ENCODE peak calls at places on chromosome 2, in eight cellular contexts. L is A673, S is bronchial epithelial cell, J is retinal pigment epithelial cell, C is neural progenitor cell, T is lung, H is breast epithelium, U is NB4. Z is an unnamed sample.

GRCh38 chr2:158993030-158993429 is 24.6 kb downstream of the TANC1 start:
- DNase-seq in U (no peak), H (no peak), J (no peak), T (no peak), C (no peak), S (no peak), L (no peak), Z (no peak)

GRCh38 chr2:188902906-188903305 is 71.3 kb upstream of the COL3A1 start:
- DNase-seq in H (no peak), J (no peak), C (no peak), L (peak), S (peak), U (no peak), T (no peak), Z (no peak)

GRCh38 chr2:188443207-188443606 is 151.5 kb downstream of the GULP1 start:
- DNase-seq in S (no peak), C (no peak), T (no peak), H (no peak), L (no peak), U (no peak), J (no peak), Z (no peak)

GRCh38 chr2:45460825-45461224 is 150.2 kb downstream of the SRBD1 start:
- DNase-seq in U (no peak), H (no peak), T (no peak), J (no peak), S (no peak), C (no peak), L (no peak), Z (no peak)

GRCh38 chr2:235689427-235689853 is 195.6 kb downstream of the AGAP1 start:
- DNase-seq in C (no peak), S (peak), L (no peak), J (no peak), H (no peak), T (no peak), U (no peak), Z (no peak)

GRCh38 chr2:88181511-88181910 is 11.4 kb downstream of the THNSL2 start:
- DNase-seq in C (no peak), H (no peak), J (no peak), L (peak), S (peak), T (no peak), U (no peak), Z (no peak)

GRCh38 chr2:152054593-152054992 is 44.3 kb downstream of the CACNB4 start:
- DNase-seq in H (no peak), S (peak), C (no peak), J (no peak), U (peak), L (peak), T (no peak), Z (no peak)

GRCh38 chr2:232265329-232265728 is 113.2 kb upstream of the ALPP start:
- DNase-seq in H (no peak), L (no peak), J (no peak), S (no peak), U (no peak), T (no peak), C (no peak), Z (no peak)

GRCh38 chr2:148020036-148020357 is 540 bp downstream of the ORC4 start:
- DNase-seq in H (no peak), C (no peak), U (peak), S (no peak), L (peak), J (no peak), T (peak), Z (no peak)

GRCh38 chr2:72153026-72153791 is 5.5 kb upstream of the CYP26B1 start:
- DNase-seq in J (no peak), S (no peak), L (no peak), T (peak), H (peak), U (no peak), C (no peak), Z (no peak)

GRCh38 chr2:43312751-43313641 is 86.6 kb upstream of the ZFP36L2 start:
- DNase-seq in H (no peak), J (no peak), L (no peak), C (no peak), S (peak), U (no peak), T (no peak), Z (no peak)

GRCh38 chr2:241051578-241052487 is 50.3 kb downstream of the MTERF4 start:
- DNase-seq in L (no peak), S (no peak), U (no peak), T (peak), C (no peak), J (no peak), H (peak), Z (no peak)

GRCh38 chr2:170710609-170710979 is 4.5 kb upstream of the SP5 start:
- DNase-seq in T (no peak), U (no peak), S (no peak), J (no peak), L (no peak), C (no peak), H (no peak), Z (no peak)

GRCh38 chr2:128381001-128381938 is 62.6 kb upstream of the HS6ST1 start:
- DNase-seq in L (no peak), S (no peak), T (no peak), U (no peak), J (no peak), C (peak), H (no peak), Z (no peak)

GRCh38 chr2:170774074-170774473 is 3.9 kb downstream of the ERICH2 start:
- DNase-seq in H (no peak), L (no peak), U (no peak), J (no peak), C (no peak), S (no peak), T (no peak), Z (no peak)

GRCh38 chr2:239396881-239397681 is 3.7 kb downstream of the HDAC4 start:
- DNase-seq in U (peak), C (no peak), S (peak), J (no peak), H (no peak), L (no peak), T (peak), Z (peak)

GRCh38 chr2:57434952-57435351 is 611.7 kb upstream of the VRK2 start:
- DNase-seq in C (no peak), U (no peak), T (no peak), S (no peak), H (no peak), J (no peak), L (no peak), Z (no peak)

GRCh38 chr2:239022437-239023260 is 174.8 kb downstream of the TWIST2 start:
- DNase-seq in T (no peak), S (no peak), J (no peak), L (no peak), C (no peak), H (no peak), U (no peak), Z (no peak)

GRCh38 chr2:102186676-102187190 is at the start of gene IL1RL2:
- DNase-seq in U (no peak), J (no peak), C (no peak), S (peak), L (no peak), H (peak), T (peak), Z (no peak)

GRCh38 chr2:51996569-51996917 is 964.6 kb upstream of the NRXN1 start:
- DNase-seq in L (no peak), J (no peak), U (no peak), T (no peak), S (no peak), H (no peak), C (no peak), Z (no peak)

GRCh38 chr2:86238354-86238753 is 39.1 kb downstream of the MRPL35 start:
- DNase-seq in C (no peak), J (no peak), L (no peak), U (peak), T (no peak), S (peak), H (no peak), Z (peak)

GRCh38 chr2:30382995-30383394 is 64.1 kb upstream of the LCLAT1 start:
- DNase-seq in S (no peak), U (no peak), L (no peak), J (no peak), C (no peak), H (no peak), T (no peak), Z (no peak)

GRCh38 chr2:240245184-240245583 is 104.7 kb upstream of the OTOS start:
- DNase-seq in C (no peak), L (no peak), J (no peak), T (no peak), U (no peak), S (no peak), H (no peak), Z (no peak)

GRCh38 chr2:239942090-239942489 is 83.1 kb downstream of the NDUFA10 start:
- DNase-seq in T (no peak), L (no peak), S (no peak), U (no peak), J (no peak), C (no peak), H (no peak), Z (no peak)

GRCh38 chr2:6139142-6139541 is 447.0 kb downstream of the SOX11 start:
- DNase-seq in T (no peak), J (no peak), S (no peak), H (no peak), L (no peak), U (no peak), C (no peak), Z (no peak)

GRCh38 chr2:240244543-240244942 is 104.1 kb upstream of the OTOS start:
- DNase-seq in U (no peak), J (no peak), H (no peak), L (no peak), S (no peak), C (no peak), T (no peak), Z (no peak)

GRCh38 chr2:223779877-223780276 is 57.5 kb downstream of the AP1S3 start:
- DNase-seq in T (no peak), J (no peak), C (peak), U (peak), L (peak), S (peak), H (no peak), Z (peak)
- TF ChIP-seq CTCF in T (peak), J (peak), C (peak), U (peak), L (peak), S (peak), H (no peak), Z (peak)

GRCh38 chr2:113227698-113228097 is 51.0 kb downstream of the PAX8 start:
- DNase-seq in L (no peak), U (no peak), J (no peak), C (no peak), T (no peak), H (no peak), S (no peak), Z (no peak)
- H3K4me3 ChIP-seq in L (no peak), U (no peak), J (no peak), C (no peak), T (no peak), H (no peak), S (no peak), Z (no peak)

GRCh38 chr2:219836647-219837177 is 209.3 kb downstream of the SLC4A3 start:
- DNase-seq in H (no peak), U (peak), T (no peak), L (peak), J (no peak), C (no peak), S (peak), Z (peak)
- TF ChIP-seq CTCF in H (no peak), U (peak), T (no peak), L (peak), J (peak), C (peak), S (peak), Z (peak)

GRCh38 chr2:223813329-223813728 is 24.1 kb downstream of the AP1S3 start:
- DNase-seq in U (no peak), S (no peak), T (no peak), H (no peak), L (no peak), J (no peak), C (no peak), Z (no peak)
- H3K4me3 ChIP-seq in U (no peak), S (no peak), T (no peak), H (no peak), L (no peak), J (no peak), C (no peak), Z (no peak)

GRCh38 chr2:143171817-143172216 is 42.6 kb downstream of the ARHGAP15 start:
- DNase-seq in J (no peak), L (peak), H (no peak), T (no peak), S (peak), C (peak), U (no peak), Z (no peak)
- TF ChIP-seq CTCF in J (peak), L (peak), H (no peak), T (no peak), S (peak), C (peak), U (no peak), Z (no peak)

DNA sequence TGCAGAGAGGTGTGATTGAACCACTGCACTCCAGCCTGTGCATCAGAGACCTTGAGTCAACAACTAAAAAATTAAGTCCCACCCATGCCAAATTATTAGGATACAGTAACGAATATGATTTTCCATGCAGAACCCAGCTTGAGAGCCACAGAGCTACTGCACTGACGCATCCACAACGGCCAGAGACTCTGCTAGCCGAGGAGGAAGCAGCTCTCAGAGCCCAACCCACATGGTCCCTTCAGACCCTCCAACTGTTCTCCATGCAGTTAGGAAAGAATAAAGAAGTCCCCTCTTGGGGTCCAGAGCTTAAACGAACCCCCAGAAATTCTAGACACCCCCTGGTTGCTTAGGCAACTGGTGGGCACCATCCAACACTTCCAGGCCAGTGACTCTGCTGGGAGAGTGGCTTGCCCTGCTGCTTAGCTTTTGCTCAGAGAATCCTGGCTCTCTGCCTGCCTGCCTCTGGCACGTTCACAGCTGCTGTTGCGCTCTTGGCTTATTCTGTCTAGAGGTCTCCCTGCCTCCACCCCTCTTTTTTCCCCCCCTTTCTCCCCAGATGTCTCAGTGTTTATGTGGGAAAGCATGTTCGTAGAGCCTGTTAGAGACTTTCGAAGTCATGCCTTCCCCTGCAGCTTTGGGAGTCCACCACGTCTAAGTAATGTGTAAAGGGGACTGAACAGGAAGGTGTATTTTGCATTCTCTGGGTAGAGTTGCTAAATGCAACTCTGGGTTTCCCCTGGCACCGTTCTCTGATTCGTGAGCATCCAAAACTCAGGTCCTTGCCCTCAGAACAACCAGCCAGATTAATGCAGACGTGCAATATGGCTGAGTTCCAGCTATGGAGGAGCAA is 26.0 kb upstream of the SP3 start:
- DNase-seq in U (no peak), S (peak), H (peak), J (no peak), L (no peak), C (no peak), T (peak), Z (peak)
- H3K4me3 ChIP-seq in U (no peak), S (no peak), H (no peak), J (no peak), L (no peak), C (no peak), T (no peak), Z (peak)

Z was measured in GM12865.